ENCODE peak calls at places on chromosomes 13 and 19, in four cellular contexts. U is GM12864, A is thoracic aorta, K is A549. B is an unnamed sample.

GRCh38 chr19:29672933-29673336 is 7.7 kb downstream of the PLEKHF1 start:
- DNase-seq in U (peak), A (no peak), K (no peak), B (no peak)

GRCh38 chr13:94825507-94825906 is 113.2 kb upstream of the SOX21 start:
- DNase-seq in U (no peak), A (no peak), K (no peak), B (no peak)

GRCh38 chr19:7748756-7749155 is 1.4 kb upstream of the CD209 start:
- DNase-seq in U (no peak), A (no peak), K (peak), B (peak)

GRCh38 chr13:85549819-85550218 is 249.4 kb downstream of the SLITRK6 start:
- DNase-seq in U (no peak), A (no peak), K (no peak), B (no peak)

GRCh38 chr13:68304287-68304893 is 1074.3 kb upstream of the PCDH9 start:
- DNase-seq in U (no peak), A (no peak), K (peak), B (peak)

GRCh38 chr13:38167164-38167822 is 182.4 kb upstream of the UFM1 start:
- DNase-seq in U (no peak), A (no peak), K (no peak), B (no peak)

GRCh38 chr19:35842666-35843272 is 9.5 kb downstream of the NPHS1 start:
- DNase-seq in U (no peak), A (no peak), K (no peak), B (no peak)

GRCh38 chr19:45960595-45961235 is 12.9 kb downstream of the NOVA2 start:
- DNase-seq in U (no peak), A (no peak), K (no peak), B (no peak)

GRCh38 chr13:52405767-52406494 is at the start of gene THSD1:
- DNase-seq in U (no peak), A (no peak), K (peak), B (peak)

GRCh38 chr13:33677215-33677614 is 140.7 kb upstream of the RFC3 start:
- DNase-seq in U (no peak), A (no peak), K (no peak), B (no peak)

GRCh38 chr13:33678084-33678483 is 139.9 kb upstream of the RFC3 start:
- DNase-seq in U (peak), A (no peak), K (no peak), B (no peak)

GRCh38 chr13:33676700-33677048 is 141.3 kb upstream of the RFC3 start:
- DNase-seq in U (peak), A (no peak), K (peak), B (peak)

GRCh38 chr13:33678906-33679657 is 138.9 kb upstream of the RFC3 start:
- DNase-seq in U (peak), A (peak), K (peak), B (peak)

DNA sequence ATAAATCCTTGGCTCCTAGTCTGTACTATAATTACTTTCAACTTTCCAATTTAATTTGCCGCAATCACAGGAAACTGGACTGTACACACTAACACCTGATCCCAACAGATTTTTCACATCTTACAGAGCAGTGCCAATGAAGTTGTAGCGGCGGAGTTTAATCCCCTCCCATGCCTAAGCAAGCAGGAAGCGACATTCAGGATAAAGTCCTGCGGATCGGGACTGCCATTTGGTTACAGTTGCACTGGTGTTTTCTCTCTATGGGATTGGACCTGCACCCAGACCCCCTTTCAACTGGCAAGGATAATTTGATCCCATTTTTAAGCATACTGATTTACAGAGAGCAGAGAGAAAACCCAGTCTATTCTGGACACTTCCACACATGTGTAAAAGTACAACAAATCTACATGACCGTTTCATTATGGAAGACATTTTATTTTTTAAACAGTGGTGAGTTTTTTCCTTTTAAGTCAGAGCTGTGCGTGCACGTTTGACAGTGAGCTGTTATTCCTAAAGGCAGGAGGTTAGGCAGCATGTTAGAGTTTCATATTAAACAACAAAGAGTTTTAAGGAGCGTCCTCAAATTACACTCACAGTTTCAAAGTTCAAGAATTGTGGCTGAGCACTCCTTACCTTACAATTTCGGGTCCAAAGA is 141.8 kb upstream of the RFC3 start:
- DNase-seq in U (no peak), A (no peak), K (no peak), B (peak)
- H3K4me3 ChIP-seq in U (peak), A (peak), K (peak), B (peak)

DNA sequence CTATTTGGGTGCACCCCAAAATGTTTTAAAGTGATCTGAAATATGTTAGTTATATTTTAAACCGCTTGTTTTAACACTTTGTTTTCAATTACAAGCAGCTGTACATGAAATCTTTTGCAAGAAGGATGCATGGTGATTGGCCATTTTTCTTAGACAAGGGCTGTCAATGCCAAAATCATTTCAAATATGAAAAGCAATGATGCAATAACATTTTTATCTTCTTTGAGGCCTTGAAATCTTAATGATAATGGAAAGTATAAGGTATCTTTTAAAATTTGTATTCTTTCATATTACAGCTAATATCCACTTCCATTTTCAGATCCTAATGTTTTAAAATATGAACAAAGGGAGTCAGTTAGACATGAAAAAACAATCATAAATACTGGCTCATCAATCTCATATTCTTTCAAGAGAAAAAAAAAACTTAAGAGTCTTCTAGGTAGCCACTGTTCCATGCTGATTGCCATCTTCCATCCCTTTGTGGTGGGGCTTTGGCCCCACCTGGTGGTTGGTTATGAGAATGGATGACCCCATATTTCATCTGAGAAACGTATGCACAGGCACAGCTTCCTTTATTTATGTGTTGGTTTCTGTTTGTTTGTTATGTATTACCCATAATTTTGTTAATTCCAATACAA is 330.3 kb upstream of the MIR17HG start:
- DNase-seq in U (no peak), A (no peak), K (peak), B (peak)
- H3K4me3 ChIP-seq in U (no peak), A (no peak), K (no peak), B (no peak)

DNA sequence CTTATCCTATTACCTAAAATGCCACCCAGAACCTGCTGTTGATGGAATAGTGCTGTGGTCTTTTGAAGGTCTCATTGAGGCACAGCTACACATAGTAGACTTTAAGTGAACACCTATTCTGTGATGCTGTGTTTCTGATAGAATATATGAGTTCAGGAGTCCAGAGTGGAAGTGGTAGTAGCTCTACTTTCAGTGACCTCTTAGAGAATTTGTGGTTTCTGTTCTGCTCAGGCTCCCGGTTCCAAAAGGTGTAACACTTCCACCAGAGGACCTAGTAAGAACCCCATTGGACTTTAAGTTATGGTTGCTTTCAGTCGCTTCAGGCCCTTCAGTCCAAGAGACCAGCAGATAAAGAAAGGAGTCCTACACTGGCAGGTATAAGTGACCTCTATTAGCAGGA is 11.4 kb upstream of the MYCBP2 start:
- DNase-seq in U (no peak), A (no peak), K (no peak), B (no peak)
- H3K4me3 ChIP-seq in U (no peak), A (no peak), K (no peak), B (no peak)

DNA sequence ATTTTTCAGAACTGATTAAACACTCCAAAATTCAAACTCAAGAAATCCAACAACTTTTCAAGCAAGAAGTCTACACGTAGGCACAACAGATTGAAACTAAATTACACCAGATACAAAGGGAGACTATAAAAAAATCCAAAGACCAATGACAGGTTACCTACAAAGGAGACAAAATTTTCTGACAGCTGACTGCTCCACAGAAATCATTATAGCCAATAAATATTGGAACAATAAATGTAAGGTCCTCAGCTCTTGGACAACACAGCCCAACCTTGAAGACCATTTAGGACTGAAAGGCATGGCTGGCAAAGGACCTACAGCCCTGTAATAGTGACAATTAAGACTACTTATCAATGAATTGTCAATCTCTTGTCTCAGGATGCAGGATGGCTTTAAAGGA is 15.9 kb downstream of the ZNF350 start:
- DNase-seq in U (no peak), A (no peak), K (no peak), B (no peak)
- H3K4me3 ChIP-seq in U (no peak), A (no peak), K (no peak), B (no peak)

DNA sequence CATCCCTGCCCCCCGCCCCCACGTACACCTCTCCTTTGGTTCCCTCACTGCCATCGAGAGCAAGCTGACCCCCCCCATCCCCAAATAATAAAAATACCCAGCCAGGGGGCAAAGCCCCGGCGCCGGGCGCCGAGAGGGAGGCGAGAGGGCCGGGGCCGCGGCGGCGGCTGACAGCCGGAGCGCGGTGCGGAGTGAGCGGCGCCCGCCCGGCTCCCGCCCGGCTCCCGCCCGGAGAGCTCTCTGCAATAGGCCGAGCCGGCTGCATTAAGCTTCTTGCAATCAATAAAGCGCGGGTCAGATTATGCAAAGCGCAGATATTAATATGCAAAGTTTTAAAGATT is 40.9 kb downstream of the DEDD2 start:
- DNase-seq in U (no peak), A (no peak), K (no peak), B (peak)
- H3K4me3 ChIP-seq in U (no peak), A (peak), K (peak), B (peak)

DNA sequence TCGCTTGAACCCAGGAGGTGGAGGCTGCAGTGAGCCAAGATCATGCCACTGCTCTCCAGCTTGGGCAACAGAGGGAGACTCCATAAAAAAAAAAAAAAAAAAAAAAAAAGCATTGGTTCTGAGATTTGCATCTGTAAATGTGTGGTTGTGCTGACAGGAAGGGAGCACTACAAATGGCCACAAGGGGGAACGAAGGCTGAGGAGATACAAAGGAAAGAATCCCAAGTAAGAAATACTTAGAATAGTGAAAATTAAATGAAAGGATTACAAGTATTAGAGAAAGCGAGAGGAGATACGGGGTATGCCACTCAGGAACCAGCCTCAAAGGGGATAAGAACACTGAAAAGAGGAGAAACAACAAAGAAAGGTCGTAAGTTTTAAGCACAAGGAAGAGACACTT is 284.9 kb downstream of the KLF12 start:
- DNase-seq in U (no peak), A (no peak), K (peak), B (peak)
- H3K4me3 ChIP-seq in U (no peak), A (no peak), K (no peak), B (no peak)

B was measured in GM23248.